ENCODE peak calls at places on chromosomes 4 and X, in six cellular contexts. One of them, this sample, is unnamed.

GRCh38 chr4:34733185-34733916 is 1511.0 kb downstream of the ARAP2 start:
- DNase-seq in fibroblast of pulmonary artery: no peak
- DNase-seq in spleen: no peak
- DNase-seq in ovary: no peak
- DNase-seq in dorsolateral prefrontal cortex: no peak
- DNase-seq in A549: peak
- DNase-seq in this sample: no peak

GRCh38 chr4:42074294-42074693 is 78.2 kb downstream of the BEND4 start:
- DNase-seq in fibroblast of pulmonary artery: no peak
- DNase-seq in spleen: no peak
- DNase-seq in ovary: no peak
- DNase-seq in dorsolateral prefrontal cortex: no peak
- DNase-seq in A549: no peak
- DNase-seq in this sample: no peak

GRCh38 chr4:183908284-183908683 is 3.2 kb downstream of the STOX2 start:
- DNase-seq in fibroblast of pulmonary artery: no peak
- DNase-seq in spleen: no peak
- DNase-seq in ovary: no peak
- DNase-seq in dorsolateral prefrontal cortex: no peak
- DNase-seq in A549: no peak
- DNase-seq in this sample: no peak

GRCh38 chr4:175947117-175947722 is 118.4 kb upstream of the WDR17 start:
- DNase-seq in fibroblast of pulmonary artery: peak
- DNase-seq in spleen: no peak
- DNase-seq in ovary: no peak
- DNase-seq in dorsolateral prefrontal cortex: no peak
- DNase-seq in A549: peak
- DNase-seq in this sample: no peak

GRCh38 chr4:83261307-83261706 is 23.3 kb downstream of the COQ2 start:
- DNase-seq in fibroblast of pulmonary artery: no peak
- DNase-seq in spleen: no peak
- DNase-seq in ovary: no peak
- DNase-seq in dorsolateral prefrontal cortex: no peak
- DNase-seq in A549: no peak
- DNase-seq in this sample: no peak

GRCh38 chr4:113020966-113021365 is 28.5 kb upstream of the ANK2 start:
- DNase-seq in fibroblast of pulmonary artery: peak
- DNase-seq in spleen: no peak
- DNase-seq in ovary: no peak
- DNase-seq in dorsolateral prefrontal cortex: no peak
- DNase-seq in A549: no peak
- DNase-seq in this sample: no peak

GRCh38 chr4:114613579-114613978 is 15.0 kb downstream of the UGT8 start:
- DNase-seq in fibroblast of pulmonary artery: no peak
- DNase-seq in spleen: no peak
- DNase-seq in ovary: no peak
- DNase-seq in dorsolateral prefrontal cortex: no peak
- DNase-seq in A549: no peak
- DNase-seq in this sample: no peak

GRCh38 chrX:5080812-5081211 is 1147.9 kb downstream of the NLGN4X start:
- DNase-seq in fibroblast of pulmonary artery: no peak
- DNase-seq in spleen: no peak
- DNase-seq in ovary: no peak
- DNase-seq in dorsolateral prefrontal cortex: no peak
- DNase-seq in A549: no peak
- DNase-seq in this sample: no peak

GRCh38 chr4:5878359-5878758 is 14.5 kb downstream of the CRMP1 start:
- DNase-seq in fibroblast of pulmonary artery: no peak
- DNase-seq in spleen: no peak
- DNase-seq in ovary: no peak
- DNase-seq in dorsolateral prefrontal cortex: no peak
- DNase-seq in A549: no peak
- DNase-seq in this sample: no peak

GRCh38 chrX:66164470-66164869 is 423 bp downstream of the HEPH start:
- DNase-seq in fibroblast of pulmonary artery: no peak
- DNase-seq in spleen: no peak
- DNase-seq in ovary: no peak
- DNase-seq in dorsolateral prefrontal cortex: no peak
- DNase-seq in A549: no peak
- DNase-seq in this sample: no peak

GRCh38 chrX:66163447-66163846 is 600 bp upstream of the HEPH start:
- DNase-seq in fibroblast of pulmonary artery: no peak
- DNase-seq in spleen: no peak
- DNase-seq in ovary: no peak
- DNase-seq in dorsolateral prefrontal cortex: no peak
- DNase-seq in A549: no peak
- DNase-seq in this sample: no peak

GRCh38 chrX:66164931-66165330 is 884 bp downstream of the HEPH start:
- DNase-seq in fibroblast of pulmonary artery: no peak
- DNase-seq in spleen: no peak
- DNase-seq in ovary: no peak
- DNase-seq in dorsolateral prefrontal cortex: no peak
- DNase-seq in A549: no peak
- DNase-seq in this sample: no peak

GRCh38 chrX:66162331-66162822 is 1.7 kb upstream of the HEPH start:
- DNase-seq in fibroblast of pulmonary artery: no peak
- DNase-seq in spleen: no peak
- DNase-seq in ovary: no peak
- DNase-seq in dorsolateral prefrontal cortex: no peak
- DNase-seq in A549: no peak
- DNase-seq in this sample: no peak

GRCh38 chrX:66163849-66164401 is at the start of gene HEPH:
- DNase-seq in fibroblast of pulmonary artery: peak
- DNase-seq in spleen: no peak
- DNase-seq in ovary: peak
- DNase-seq in dorsolateral prefrontal cortex: no peak
- DNase-seq in A549: no peak
- DNase-seq in this sample: no peak
- H3K4me3 ChIP-seq in fibroblast of pulmonary artery: peak
- H3K4me3 ChIP-seq in spleen: peak
- H3K4me3 ChIP-seq in ovary: peak
- H3K4me3 ChIP-seq in dorsolateral prefrontal cortex: peak
- H3K4me3 ChIP-seq in A549: no peak
- H3K4me3 ChIP-seq in this sample: no peak

DNA sequence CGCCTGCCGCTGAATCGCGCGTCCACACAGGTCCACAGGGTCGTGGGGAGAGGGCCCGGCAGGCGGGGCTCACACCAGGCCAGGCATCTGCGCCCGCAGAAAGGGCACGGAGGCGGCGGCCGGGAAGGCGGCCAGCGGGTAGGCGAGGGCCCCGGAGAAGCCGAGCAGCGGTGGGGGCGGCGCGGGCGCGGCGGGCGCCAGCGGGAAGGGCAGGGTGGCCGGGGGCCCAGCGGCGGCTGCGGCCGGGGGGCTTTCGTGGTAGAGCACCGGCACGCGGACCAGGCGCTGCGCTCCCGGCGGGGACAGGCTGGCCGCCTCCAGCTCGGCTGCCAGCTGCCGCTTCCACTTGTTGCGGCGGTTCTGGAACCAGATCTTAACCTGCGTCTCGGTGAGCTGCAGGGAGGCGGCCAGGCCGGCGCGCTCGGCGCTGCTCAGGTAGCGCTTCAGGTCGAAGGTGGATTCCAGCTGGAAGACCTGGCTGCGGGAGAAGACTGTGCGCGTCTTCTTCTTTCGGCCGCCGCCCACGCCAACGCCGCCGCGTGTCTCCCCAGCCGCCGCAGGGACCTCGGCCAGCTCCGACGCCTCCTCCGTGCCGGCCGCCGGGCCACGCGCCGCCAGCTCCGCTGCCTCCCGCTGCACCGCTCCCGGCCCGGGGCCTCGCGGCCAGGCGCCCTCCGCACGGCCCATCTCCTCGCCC is 3.9 kb downstream of the HMX1 start:
- DNase-seq in fibroblast of pulmonary artery: no peak
- DNase-seq in spleen: no peak
- DNase-seq in ovary: no peak
- DNase-seq in dorsolateral prefrontal cortex: no peak
- DNase-seq in A549: no peak
- DNase-seq in this sample: no peak
- H3K4me3 ChIP-seq in fibroblast of pulmonary artery: no peak
- H3K4me3 ChIP-seq in spleen: no peak
- H3K4me3 ChIP-seq in ovary: no peak
- H3K4me3 ChIP-seq in dorsolateral prefrontal cortex: no peak
- H3K4me3 ChIP-seq in A549: no peak
- H3K4me3 ChIP-seq in this sample: no peak

GRCh38 chr4:80007745-80008149 is 65.3 kb downstream of the ANTXR2 start:
- DNase-seq in fibroblast of pulmonary artery: peak
- DNase-seq in spleen: no peak
- DNase-seq in ovary: no peak
- DNase-seq in dorsolateral prefrontal cortex: no peak
- DNase-seq in A549: no peak
- DNase-seq in this sample: no peak

GRCh38 chr4:80006935-80007744 is 65.9 kb downstream of the ANTXR2 start:
- DNase-seq in fibroblast of pulmonary artery: peak
- DNase-seq in spleen: no peak
- DNase-seq in ovary: no peak
- DNase-seq in dorsolateral prefrontal cortex: no peak
- DNase-seq in A549: no peak
- DNase-seq in this sample: no peak

GRCh38 chr4:80008971-80009370 is 64.1 kb downstream of the ANTXR2 start:
- DNase-seq in fibroblast of pulmonary artery: no peak
- DNase-seq in spleen: no peak
- DNase-seq in ovary: no peak
- DNase-seq in dorsolateral prefrontal cortex: no peak
- DNase-seq in A549: no peak
- DNase-seq in this sample: no peak

GRCh38 chr4:80010316-80010715 is 62.7 kb downstream of the ANTXR2 start:
- DNase-seq in fibroblast of pulmonary artery: no peak
- DNase-seq in spleen: no peak
- DNase-seq in ovary: no peak
- DNase-seq in dorsolateral prefrontal cortex: no peak
- DNase-seq in A549: no peak
- DNase-seq in this sample: no peak

GRCh38 chr4:80008351-80008750 is 64.7 kb downstream of the ANTXR2 start:
- DNase-seq in fibroblast of pulmonary artery: no peak
- DNase-seq in spleen: no peak
- DNase-seq in ovary: no peak
- DNase-seq in dorsolateral prefrontal cortex: no peak
- DNase-seq in A549: no peak
- DNase-seq in this sample: no peak
- H3K4me3 ChIP-seq in fibroblast of pulmonary artery: no peak
- H3K4me3 ChIP-seq in spleen: no peak
- H3K4me3 ChIP-seq in ovary: no peak
- H3K4me3 ChIP-seq in dorsolateral prefrontal cortex: no peak
- H3K4me3 ChIP-seq in A549: no peak
- H3K4me3 ChIP-seq in this sample: no peak

GRCh38 chr4:20253799-20254409 is 2.2 kb downstream of the SLIT2 start:
- DNase-seq in fibroblast of pulmonary artery: peak
- DNase-seq in spleen: peak
- DNase-seq in ovary: peak
- DNase-seq in dorsolateral prefrontal cortex: peak
- DNase-seq in A549: no peak
- DNase-seq in this sample: peak

GRCh38 chr4:20255251-20255586 is 3.5 kb downstream of the SLIT2 start:
- DNase-seq in fibroblast of pulmonary artery: no peak
- DNase-seq in spleen: no peak
- DNase-seq in ovary: no peak
- DNase-seq in dorsolateral prefrontal cortex: no peak
- DNase-seq in A549: no peak
- DNase-seq in this sample: no peak

GRCh38 chr4:20255823-20256222 is 4.1 kb downstream of the SLIT2 start:
- DNase-seq in fibroblast of pulmonary artery: no peak
- DNase-seq in spleen: no peak
- DNase-seq in ovary: no peak
- DNase-seq in dorsolateral prefrontal cortex: no peak
- DNase-seq in A549: no peak
- DNase-seq in this sample: no peak

GRCh38 chr4:20254517-20255250 is 3.0 kb downstream of the SLIT2 start:
- DNase-seq in fibroblast of pulmonary artery: peak
- DNase-seq in spleen: peak
- DNase-seq in ovary: peak
- DNase-seq in dorsolateral prefrontal cortex: no peak
- DNase-seq in A549: no peak
- DNase-seq in this sample: peak

DNA sequence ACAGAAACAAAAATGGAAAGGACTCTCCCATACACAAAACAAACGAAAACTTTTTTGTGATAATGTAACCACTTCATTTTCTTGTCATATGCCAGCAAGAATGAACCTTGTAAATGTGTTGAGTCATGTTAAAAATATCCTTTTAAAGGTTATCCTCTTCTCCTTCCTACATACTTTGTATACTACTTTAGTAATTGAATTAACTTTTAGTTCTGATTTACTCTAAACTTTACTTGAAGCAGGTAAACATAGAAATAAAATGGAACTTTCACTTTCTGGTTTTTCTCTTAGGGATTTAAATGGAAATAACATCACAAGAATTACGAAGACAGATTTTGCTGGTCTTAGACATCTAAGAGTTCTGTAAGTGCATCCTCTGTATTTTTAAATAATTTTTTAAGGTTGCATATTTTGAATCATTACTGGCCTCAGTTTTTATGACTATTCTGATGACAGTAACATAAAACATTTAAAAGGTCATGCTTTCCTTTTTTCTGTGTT is 4.7 kb downstream of the SLIT2 start:
- DNase-seq in fibroblast of pulmonary artery: no peak
- DNase-seq in spleen: no peak
- DNase-seq in ovary: no peak
- DNase-seq in dorsolateral prefrontal cortex: no peak
- DNase-seq in A549: no peak
- DNase-seq in this sample: no peak
- H3K4me3 ChIP-seq in fibroblast of pulmonary artery: peak
- H3K4me3 ChIP-seq in spleen: peak
- H3K4me3 ChIP-seq in ovary: no peak
- H3K4me3 ChIP-seq in dorsolateral prefrontal cortex: no peak
- H3K4me3 ChIP-seq in A549: no peak
- H3K4me3 ChIP-seq in this sample: no peak

DNA sequence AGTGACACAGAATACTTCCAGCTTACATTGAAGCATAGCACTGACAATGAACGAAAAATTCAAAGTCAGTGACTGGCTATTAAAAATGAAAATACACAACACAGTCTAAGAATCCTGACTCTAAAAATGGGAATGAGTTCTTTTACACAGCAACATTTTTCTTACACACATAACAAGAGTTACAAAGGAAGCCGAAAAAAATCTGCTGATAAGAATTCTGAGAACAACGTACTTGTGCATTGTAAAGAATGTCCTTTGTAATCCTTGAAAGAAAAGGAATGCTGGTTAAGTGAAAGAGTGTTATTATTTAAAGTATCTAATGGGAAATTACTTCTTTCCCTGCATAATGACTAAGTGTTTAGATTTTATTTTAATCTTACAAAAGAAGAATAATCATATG is 199.4 kb downstream of the PRDM5 start:
- DNase-seq in fibroblast of pulmonary artery: peak
- DNase-seq in spleen: no peak
- DNase-seq in ovary: no peak
- DNase-seq in dorsolateral prefrontal cortex: no peak
- DNase-seq in A549: no peak
- DNase-seq in this sample: no peak
- H3K4me3 ChIP-seq in fibroblast of pulmonary artery: no peak
- H3K4me3 ChIP-seq in spleen: no peak
- H3K4me3 ChIP-seq in ovary: no peak
- H3K4me3 ChIP-seq in dorsolateral prefrontal cortex: no peak
- H3K4me3 ChIP-seq in A549: no peak
- H3K4me3 ChIP-seq in this sample: no peak

GRCh38 chr4:55547918-55548317 is 1.2 kb upstream of the CLOCK start:
- DNase-seq in fibroblast of pulmonary artery: no peak
- DNase-seq in spleen: no peak
- DNase-seq in ovary: no peak
- DNase-seq in dorsolateral prefrontal cortex: no peak
- DNase-seq in A549: no peak
- DNase-seq in this sample: no peak
- H3K4me3 ChIP-seq in fibroblast of pulmonary artery: peak
- H3K4me3 ChIP-seq in spleen: peak
- H3K4me3 ChIP-seq in ovary: no peak
- H3K4me3 ChIP-seq in dorsolateral prefrontal cortex: peak
- H3K4me3 ChIP-seq in A549: peak
- H3K4me3 ChIP-seq in this sample: peak

This sample was measured in RWPE2.